ENCODE peak calls at places on chromosomes 6 and 20, in five cellular contexts. S, E, A, V and K are unnamed samples.

GRCh38 chr6:21265264-21266044 is 328.1 kb upstream of the SOX4 start:
- DNase-seq in S (no peak), A (peak), V (no peak), E (no peak), K (no peak)

GRCh38 chr20:57807418-57808265 is 97.8 kb upstream of the PMEPA1 start:
- DNase-seq in A (no peak), S (peak), E (no peak), V (no peak), K (no peak)

GRCh38 chr20:33702861-33703260 is 16.7 kb upstream of the E2F1 start:
- DNase-seq in S (no peak), E (peak), A (no peak), V (no peak), K (no peak)

GRCh38 chr20:49693435-49694171 is 20.1 kb downstream of the B4GALT5 start:
- DNase-seq in S (no peak), E (no peak), V (no peak), A (no peak), K (no peak)

GRCh38 chr6:2656460-2657064 is 94.2 kb downstream of the MYLK4 start:
- DNase-seq in A (no peak), S (no peak), V (no peak), E (no peak), K (no peak)

GRCh38 chr6:35413911-35414310 is 38.2 kb upstream of the FANCE start:
- DNase-seq in V (no peak), A (no peak), S (no peak), E (no peak), K (no peak)

GRCh38 chr20:48761023-48761785 is 66.6 kb downstream of the PREX1 start:
- DNase-seq in E (no peak), V (peak), A (no peak), S (no peak), K (peak)

GRCh38 chr6:27281105-27281539 is 31.0 kb downstream of the POM121L2 start:
- DNase-seq in S (no peak), E (no peak), A (no peak), V (no peak), K (no peak)

GRCh38 chr20:20079102-20079784 is 26.9 kb downstream of the CFAP61 start:
- DNase-seq in A (no peak), S (no peak), E (no peak), V (no peak), K (no peak)

GRCh38 chr6:100565439-100566104 is 100.9 kb upstream of the SIM1 start:
- DNase-seq in E (no peak), V (no peak), A (no peak), S (no peak), K (no peak)

DNA sequence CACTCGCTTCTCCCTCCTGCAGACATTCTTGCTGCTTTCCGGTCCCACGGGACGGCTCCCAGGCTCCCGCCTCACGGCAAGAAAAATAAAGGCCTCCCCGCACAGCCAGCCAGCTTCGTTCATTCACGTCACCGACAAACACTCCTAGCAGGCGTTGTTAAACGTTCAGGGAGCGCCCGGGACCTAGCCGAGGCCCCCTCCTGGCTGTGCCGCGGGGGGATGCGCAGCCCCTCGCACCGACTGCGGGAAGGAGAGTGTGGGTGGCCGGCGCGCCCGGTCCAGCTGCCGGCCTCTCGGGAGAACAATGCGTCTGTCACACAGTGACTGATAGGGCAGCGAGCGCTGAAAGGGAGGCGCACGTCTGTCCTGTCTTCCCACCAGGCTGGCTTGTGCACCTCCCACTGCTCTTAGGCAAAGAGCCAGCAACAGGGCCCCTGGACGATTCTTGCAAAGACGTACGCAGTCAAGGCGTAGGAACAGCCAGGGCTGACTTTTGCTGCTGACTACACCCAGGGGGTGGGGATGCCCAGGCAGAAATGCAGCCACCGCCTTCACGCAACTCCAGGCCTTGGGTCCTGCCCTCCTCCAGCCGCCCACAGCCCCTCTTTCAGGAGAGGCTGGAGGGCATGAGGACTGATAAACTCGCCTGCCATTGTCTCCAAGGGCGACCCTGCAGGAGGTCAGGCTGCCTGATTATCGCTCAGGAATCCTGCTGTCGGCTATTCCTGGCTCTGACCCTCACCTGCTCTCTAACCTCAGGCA is 61.8 kb upstream of the HDDC2 start:
- DNase-seq in S (peak), E (peak), A (peak), V (no peak), K (no peak)
- H3K4me3 ChIP-seq in S (peak), E (peak), A (peak), V (no peak), K (no peak)

GRCh38 chr6:139534472-139535115 is 160.1 kb upstream of the CITED2 start:
- DNase-seq in A (no peak), E (no peak), S (no peak), V (peak), K (peak)
- H3K4me3 ChIP-seq in A (no peak), E (no peak), S (no peak), V (no peak), K (no peak)

DNA sequence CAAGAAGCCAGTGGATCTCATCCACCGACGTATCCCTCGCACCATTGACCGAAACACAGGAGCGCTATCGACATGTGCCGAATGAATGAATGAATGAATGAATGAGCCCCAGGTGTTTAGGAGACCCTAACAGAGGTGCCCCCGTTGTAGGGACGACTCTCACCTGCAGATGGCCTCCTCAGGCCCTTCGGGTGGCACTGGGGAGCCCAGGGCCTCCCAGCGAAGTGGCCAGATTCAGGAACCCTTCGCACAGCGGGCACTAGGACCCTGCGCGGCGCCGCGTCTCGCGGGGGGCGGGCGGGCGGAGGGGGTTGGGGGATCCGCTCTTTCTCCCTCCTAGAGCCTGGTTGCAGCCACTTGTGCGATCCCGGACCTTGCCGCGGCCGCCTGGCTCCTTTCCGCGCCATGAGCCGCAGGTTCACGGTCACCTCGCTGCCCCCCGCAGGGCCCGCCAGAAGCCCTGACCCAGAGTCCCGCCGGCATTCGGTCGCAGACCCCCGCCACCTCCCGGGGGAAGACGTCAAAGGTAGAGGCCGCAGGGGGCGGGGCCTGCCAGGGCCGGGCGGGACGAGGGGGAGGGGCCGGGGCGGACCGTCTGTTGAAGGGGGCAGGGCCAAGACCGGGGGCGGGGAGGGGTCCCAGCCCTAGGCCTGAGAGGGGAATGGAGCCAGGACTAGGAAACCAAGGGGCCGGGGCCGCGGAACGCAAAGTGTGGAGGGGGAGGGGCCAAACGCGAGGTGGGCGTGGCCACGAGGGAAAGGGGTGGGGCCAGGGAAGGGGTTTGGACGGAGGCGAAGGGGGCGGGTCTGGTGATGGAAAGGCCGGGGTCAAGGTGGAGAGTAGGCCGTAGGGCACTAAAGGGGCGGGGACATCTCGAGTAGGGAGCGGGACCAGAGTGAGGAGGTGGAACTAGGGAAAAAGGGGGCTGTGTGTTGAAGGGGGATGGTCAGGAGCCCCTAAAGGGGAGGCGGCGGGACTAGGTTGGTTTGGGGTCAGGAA is 7.4 kb upstream of the SLC12A5 start:
- DNase-seq in V (peak), E (peak), S (peak), A (peak), K (peak)
- H3K4me3 ChIP-seq in V (peak), E (peak), S (peak), A (peak), K (peak)

DNA sequence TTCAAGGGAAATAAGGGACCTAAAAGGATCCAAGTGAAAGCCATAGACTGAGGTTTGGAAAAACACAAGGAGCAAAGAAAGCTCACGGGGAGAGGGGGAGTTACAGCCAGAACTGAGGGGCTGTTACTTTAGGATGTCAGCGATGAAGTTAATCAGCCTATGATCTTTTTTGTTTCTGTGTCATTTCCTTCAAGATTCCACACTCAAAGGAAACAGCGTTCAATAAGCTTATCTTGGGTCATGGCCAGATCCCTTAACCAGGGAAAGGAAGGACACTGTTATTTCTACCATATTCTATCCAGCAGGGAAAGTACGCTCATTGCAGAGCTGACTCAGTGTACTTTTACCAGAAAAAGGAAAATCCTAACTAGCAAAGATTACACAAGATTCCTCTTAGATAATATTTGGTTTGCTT is 132.8 kb downstream of the PFDN4 start:
- DNase-seq in V (no peak), E (no peak), S (no peak), A (peak), K (no peak)
- H3K4me3 ChIP-seq in V (no peak), E (peak), S (no peak), A (no peak), K (no peak)

GRCh38 chr6:144162977-144163376 is 12.7 kb downstream of the STX11 start:
- DNase-seq in E (no peak), V (no peak), A (no peak), S (no peak), K (no peak)
- H3K4me3 ChIP-seq in E (no peak), V (no peak), A (no peak), S (no peak), K (no peak)

GRCh38 chr20:56411759-56412472 is at the start of gene CASS4:
- DNase-seq in E (no peak), V (no peak), S (no peak), A (peak), K (peak)
- H3K4me3 ChIP-seq in E (no peak), V (peak), S (no peak), A (peak), K (peak)

GRCh38 chr6:160393966-160394653 is 45.9 kb downstream of the SLC22A3 start:
- DNase-seq in S (peak), V (no peak), A (no peak), E (no peak), K (no peak)
- H3K4me3 ChIP-seq in S (no peak), V (no peak), A (no peak), E (no peak), K (no peak)

DNA sequence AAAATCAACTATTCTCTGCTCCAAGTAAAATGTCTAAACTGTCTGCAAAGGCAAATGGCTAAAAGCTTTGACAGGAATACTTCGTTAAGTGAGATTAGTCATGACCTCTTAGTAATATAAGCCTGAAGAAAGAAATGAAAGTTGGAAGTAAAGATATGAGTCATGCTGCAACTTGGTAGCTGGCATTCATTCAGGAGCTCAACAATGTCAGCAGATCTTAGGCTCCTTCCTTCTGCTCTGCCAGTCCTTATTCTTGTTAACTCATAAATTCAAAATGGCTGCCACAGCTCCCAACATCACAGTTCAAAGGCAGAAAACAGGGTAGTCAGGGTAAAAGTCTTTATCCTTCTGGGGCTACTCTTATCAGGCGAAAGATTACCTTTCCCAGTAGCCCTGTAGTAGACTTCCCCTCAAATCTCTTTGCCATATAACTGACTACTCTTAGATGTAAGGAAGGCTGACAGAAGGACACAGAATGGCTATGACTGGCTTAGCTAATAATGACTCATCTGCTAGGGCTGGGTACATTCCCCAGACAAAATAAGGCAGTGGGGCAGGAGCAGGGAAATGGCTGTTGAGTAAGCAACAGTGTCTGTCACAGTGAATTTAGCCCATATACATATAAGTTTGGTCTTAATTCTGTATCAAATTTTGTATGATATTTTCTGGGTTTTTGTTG is 24.4 kb upstream of the C6orf62 start:
- DNase-seq in E (no peak), A (peak), S (no peak), V (no peak), K (no peak)
- H3K4me3 ChIP-seq in E (peak), A (peak), S (no peak), V (no peak), K (no peak)

GRCh38 chr20:38447931-38448675 is 13.0 kb upstream of the SNHG17 start:
- DNase-seq in V (no peak), A (no peak), S (no peak), E (no peak), K (peak)
- H3K4me3 ChIP-seq in V (no peak), A (no peak), S (no peak), E (peak), K (peak)